ENCODE peak calls at places on chromosomes 3 and 15, in four cellular contexts. B is CD8-positive, alpha-beta T cell; Q is hepatocyte; E is mesenchymal stem cell. K is an unnamed sample.

GRCh38 chr15:78617131-78617915 is 3.5 kb downstream of the CHRNA3 start:
- DNase-seq in E (no peak), Q (peak; percentile 2), B (no peak), K (no peak)

GRCh38 chr15:62066663-62067447 is at the start of gene C2CD4A:
- DNase-seq in E (peak; percentile 55), Q (peak; percentile 91), B (peak; percentile 57), K (peak; percentile 52)

GRCh38 chr3:15903164-15903563 is 105.4 kb upstream of the ANKRD28 start:
- DNase-seq in E (no peak), Q (no peak), B (no peak), K (no peak)

GRCh38 chr3:66473637-66474036 is 27.2 kb downstream of the LRIG1 start:
- DNase-seq in Q (peak; percentile 53), E (peak; percentile 97), B (no peak), K (no peak)

GRCh38 chr3:129050556-129051295 is 9.9 kb upstream of the GP9 start:
- DNase-seq in E (no peak), B (no peak), Q (no peak), K (no peak)

GRCh38 chr3:88219138-88219792 is 69.5 kb downstream of the C3orf38 start:
- DNase-seq in E (peak; percentile 59), Q (peak; percentile 85), B (no peak), K (no peak)

GRCh38 chr3:189262746-189263145 is 91.0 kb downstream of the TPRG1 start:
- DNase-seq in B (no peak), E (no peak), Q (peak; percentile 12), K (no peak)

GRCh38 chr3:129435367-129435766 is 4.4 kb downstream of the MBD4 start:
- DNase-seq in Q (no peak), E (peak; percentile 26), B (no peak), K (no peak)

GRCh38 chr3:184341925-184342324 is 4.5 kb downstream of the FAM131A start:
- DNase-seq in B (no peak), E (no peak), Q (no peak), K (no peak)

GRCh38 chr15:42954291-42954690 is 33.7 kb upstream of the TTBK2 start:
- DNase-seq in Q (no peak), E (no peak), B (no peak), K (no peak)

GRCh38 chr3:71299160-71299559 is 284.4 kb downstream of the FOXP1 start:
- DNase-seq in Q (no peak), E (no peak), B (peak; percentile 32), K (no peak)

GRCh38 chr3:17431004-17431403 is 311.4 kb downstream of the TBC1D5 start:
- DNase-seq in Q (peak; percentile 30), E (peak; percentile 47), B (no peak), K (no peak)

GRCh38 chr15:70026991-70027390 is 70.7 kb downstream of the TLE3 start:
- DNase-seq in B (no peak), Q (no peak), E (no peak), K (no peak)

GRCh38 chr3:9248232-9249191 is 934 bp downstream of the SRGAP3 start:
- DNase-seq in Q (no peak), E (no peak), B (no peak), K (no peak)

GRCh38 chr3:114384558-114384903 is 90.7 kb downstream of the TIGIT start:
- DNase-seq in Q (no peak), E (no peak), B (no peak), K (no peak)

GRCh38 chr3:48765376-48765775 is 48.4 kb upstream of the IP6K2 start:
- DNase-seq in E (peak; percentile 13), B (no peak), Q (peak; percentile 13), K (no peak)

GRCh38 chr15:74464216-74464615 is 3.3 kb upstream of the UBL7 start:
- DNase-seq in Q (no peak), E (no peak), B (no peak), K (no peak)

GRCh38 chr15:35289029-35289617 is 204.0 kb upstream of the NANOGP8 start:
- DNase-seq in Q (peak; percentile 75), B (no peak), E (peak; percentile 76), K (no peak)

GRCh38 chr3:191105418-191105817 is 93.6 kb upstream of the OSTN start:
- DNase-seq in E (no peak), Q (no peak), B (no peak), K (no peak)
- H3K9me3 ChIP-seq in E (no peaks in the 10 kb centered on the region), Q (no peaks in the 10 kb centered on the region), B (no peaks in the 10 kb centered on the region), K (no peaks in the 10 kb centered on the region)

DNA sequence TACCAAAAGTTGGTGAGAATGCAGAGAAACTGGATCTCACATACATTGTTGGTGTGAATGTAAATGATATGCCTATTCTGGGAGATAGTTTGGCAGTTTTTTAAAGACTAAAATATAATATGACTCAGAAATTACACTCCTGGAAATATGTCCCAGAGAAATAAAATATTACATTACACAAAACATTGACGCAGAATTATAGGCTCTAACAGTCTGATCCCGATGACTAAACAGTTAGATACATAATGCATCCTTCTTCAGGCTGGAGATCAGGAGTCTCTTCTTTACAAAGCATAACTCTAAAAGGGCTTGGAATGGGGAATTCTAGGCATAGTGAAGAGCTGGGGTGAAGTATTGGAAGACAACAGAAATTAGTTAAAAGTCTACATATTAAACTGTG is 586.2 kb upstream of the NECTIN3 start:
- DNase-seq in E (no peak), B (no peak), Q (no peak), K (no peak)
- H3K9me3 ChIP-seq in E (peaks cover 71% of the 10 kb centered on the region), B (no peaks in the 10 kb centered on the region), Q (peaks cover 10% of the 10 kb centered on the region), K (peaks cover 5% of the 10 kb centered on the region)

DNA sequence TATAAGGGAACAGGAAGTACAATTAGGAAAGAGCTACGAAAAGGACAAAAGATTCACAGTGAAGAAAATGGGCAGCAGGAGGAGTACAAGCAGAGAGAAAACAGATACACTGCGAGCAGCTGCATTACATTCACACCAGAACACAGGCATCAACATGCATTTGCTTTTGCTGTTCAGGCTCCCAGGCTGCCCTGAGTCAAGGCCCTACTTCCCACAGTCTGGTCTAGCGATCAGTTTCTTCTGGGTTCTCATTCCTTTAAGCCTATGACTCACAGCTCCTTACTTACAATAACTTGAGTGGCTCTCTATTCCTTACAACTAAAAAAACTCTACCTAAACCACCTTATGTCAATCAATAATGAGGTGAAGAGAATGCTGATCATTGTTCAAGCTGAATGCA is 24.5 kb upstream of the ZNF445 start:
- DNase-seq in Q (no peak), E (no peak), B (no peak), K (no peak)
- H3K9me3 ChIP-seq in Q (peaks cover 26% of the 10 kb centered on the region), E (peaks cover 64% of the 10 kb centered on the region), B (peaks cover 34% of the 10 kb centered on the region), K (peaks cover 10% of the 10 kb centered on the region)

DNA sequence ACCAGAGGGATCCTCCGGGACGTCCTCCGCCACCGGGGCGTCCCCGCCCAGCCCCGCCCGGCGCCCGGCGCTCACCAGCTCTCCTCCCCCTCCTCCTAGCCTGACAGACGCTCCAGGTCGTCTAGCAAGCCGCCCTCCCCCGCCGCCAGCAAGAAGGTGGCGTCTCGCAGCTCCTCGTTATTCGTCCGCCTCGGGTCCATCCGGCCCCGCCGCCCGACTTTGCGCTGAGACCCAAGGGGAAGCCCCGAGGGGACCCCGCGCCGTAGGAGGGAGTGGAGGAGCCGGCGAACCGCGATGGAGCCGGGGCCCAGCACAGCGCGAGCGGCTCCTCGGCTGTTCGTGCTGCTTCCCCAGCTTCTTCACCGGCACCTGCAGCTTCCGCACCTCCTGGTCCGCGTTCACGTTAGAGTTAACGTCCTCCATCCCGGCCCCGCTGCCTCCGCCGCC is 26.3 kb upstream of the MTHFS start:
- DNase-seq in B (peak; percentile 63), Q (peak; percentile 89), E (peak; percentile 69), K (peak; percentile 54)
- H3K9me3 ChIP-seq in B (peaks cover 11% of the 10 kb centered on the region), Q (no peaks in the 10 kb centered on the region), E (peaks cover 32% of the 10 kb centered on the region), K (no peaks in the 10 kb centered on the region)

DNA sequence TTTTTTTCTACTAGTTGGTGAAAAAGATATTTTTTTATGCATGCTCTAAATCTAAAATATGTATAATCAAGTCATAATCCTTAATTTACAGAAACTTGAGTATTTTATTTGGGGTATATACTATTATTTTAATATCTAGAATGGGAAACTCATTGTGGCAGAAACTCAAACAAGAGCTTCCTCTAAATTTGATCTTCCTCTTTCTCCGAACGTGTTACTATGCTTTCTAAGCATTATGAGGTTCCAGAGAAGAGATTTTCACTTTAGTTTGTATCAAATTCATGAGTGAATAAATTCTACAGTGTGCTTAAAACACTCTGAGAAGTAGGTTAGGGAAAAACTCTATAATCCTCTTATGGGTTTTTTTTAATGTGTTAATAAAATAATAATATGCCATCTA is 173.1 kb downstream of the POTEB3 start:
- DNase-seq in Q (no peak), E (no peak), B (no peak), K (no peak)
- H3K9me3 ChIP-seq in Q (peaks cover 44% of the 10 kb centered on the region), E (no peaks in the 10 kb centered on the region), B (no peaks in the 10 kb centered on the region), K (no peaks in the 10 kb centered on the region)

DNA sequence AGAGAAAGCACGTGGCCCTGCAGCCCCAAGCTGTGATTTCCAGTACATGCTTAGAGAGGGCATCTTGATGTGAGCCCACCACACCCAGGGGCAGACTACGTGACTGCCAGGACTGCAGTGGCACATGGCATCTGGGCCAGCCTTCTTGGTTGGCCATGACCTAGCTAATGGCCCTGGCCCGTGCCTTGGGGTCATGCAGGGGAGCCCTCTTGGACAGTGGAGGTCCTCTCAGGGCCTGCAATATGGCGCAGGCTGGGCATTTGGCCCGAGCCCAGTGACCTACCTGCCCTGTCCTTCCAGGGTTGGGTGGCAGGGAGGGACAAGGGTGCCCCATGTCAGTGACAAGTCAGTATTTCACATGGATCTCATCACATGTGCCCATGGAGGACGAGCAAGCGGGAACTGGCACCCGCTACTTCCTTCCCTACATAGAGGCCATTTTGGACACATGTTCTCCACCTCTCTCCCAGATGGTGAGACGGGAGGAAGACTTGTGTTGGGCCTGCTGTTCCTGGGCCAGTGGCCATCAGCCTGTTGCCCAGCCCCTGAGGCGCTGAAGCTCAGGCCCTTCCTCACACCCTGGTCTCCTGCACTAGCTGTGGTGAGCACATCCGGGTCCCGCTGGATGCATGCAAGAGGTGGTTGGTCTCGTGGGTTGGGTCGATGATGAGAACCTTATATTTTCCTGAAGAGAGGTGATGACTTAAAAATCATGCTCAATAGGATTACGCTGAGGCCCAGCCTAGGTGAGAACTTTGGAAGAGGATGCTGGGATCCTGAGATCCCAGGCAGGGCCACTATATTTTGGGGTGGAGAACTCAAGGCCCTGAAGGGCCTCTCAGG is 195.6 kb downstream of the UBE3A start:
- DNase-seq in B (peak; percentile 7), E (no peak), Q (no peak), K (peak; percentile 3)
- H3K9me3 ChIP-seq in B (no peaks in the 10 kb centered on the region), E (peaks cover 4% of the 10 kb centered on the region), Q (no peaks in the 10 kb centered on the region), K (no peaks in the 10 kb centered on the region)

DNA sequence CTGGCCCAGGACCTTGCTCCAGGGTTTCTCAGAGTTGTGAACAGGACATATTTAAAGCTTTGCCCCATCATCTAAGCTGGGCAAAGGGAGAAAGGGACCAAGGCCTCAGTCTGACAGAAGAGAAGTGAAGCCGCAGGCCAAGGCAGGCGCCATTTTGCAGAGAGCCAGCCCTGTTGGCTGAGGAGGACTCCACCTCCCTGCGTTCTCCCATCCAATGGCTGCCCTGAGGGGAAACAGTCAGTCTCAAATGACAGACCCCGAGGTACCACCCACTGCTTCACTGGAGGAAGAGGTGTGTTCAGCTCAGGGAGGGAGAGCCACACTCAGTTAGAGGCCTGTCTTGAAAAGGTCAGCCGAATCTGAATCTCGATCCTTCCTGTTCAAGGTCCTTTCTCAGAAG is 86.1 kb downstream of the ADAMTS17 start:
- DNase-seq in B (no peak), E (no peak), Q (no peak), K (no peak)
- H3K9me3 ChIP-seq in B (no peaks in the 10 kb centered on the region), E (no peaks in the 10 kb centered on the region), Q (no peaks in the 10 kb centered on the region), K (no peaks in the 10 kb centered on the region)

GRCh38 chr15:20361091-20361490 is 180.5 kb downstream of the GOLGA6L6 start:
- DNase-seq in E (no peak), B (no peak), Q (peak; percentile 6), K (no peak)
- H3K9me3 ChIP-seq in E (no peaks in the 10 kb centered on the region), B (no peaks in the 10 kb centered on the region), Q (peaks cover 27% of the 10 kb centered on the region), K (no peaks in the 10 kb centered on the region)

DNA sequence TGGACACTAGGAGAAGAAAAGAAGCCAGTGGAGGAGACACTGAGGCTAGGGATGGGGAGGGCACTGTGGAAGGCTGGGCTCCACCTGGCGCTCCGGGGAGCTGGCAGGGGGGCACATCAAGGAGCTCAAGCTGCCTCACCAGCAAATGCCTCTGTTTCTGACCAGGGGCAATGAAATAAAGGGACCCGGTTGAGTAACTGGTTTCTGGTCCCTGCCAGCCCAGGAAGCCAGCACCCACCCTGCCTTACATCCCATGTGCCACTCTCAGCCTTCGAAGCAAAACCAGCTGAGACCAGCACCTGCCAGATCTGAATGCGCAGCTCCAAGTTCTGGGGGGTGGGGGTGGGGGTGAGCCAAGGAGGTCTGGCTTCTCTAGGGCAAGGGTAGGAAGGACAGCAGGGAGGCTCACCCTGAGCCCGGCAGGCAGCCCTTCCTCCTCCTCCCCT is 359 bp upstream of the PAK6 start:
- DNase-seq in B (no peak), Q (no peak), E (no peak), K (no peak)
- H3K9me3 ChIP-seq in B (no peaks in the 10 kb centered on the region), Q (no peaks in the 10 kb centered on the region), E (no peaks in the 10 kb centered on the region), K (no peaks in the 10 kb centered on the region)